ENCODE peak calls at places on chromosome 3, in five cellular contexts. U is cardiac fibroblast, M is foreskin fibroblast, E is PC-9, V is psoas muscle. S is an unnamed sample.

GRCh38 chr3:134336587-134336986 is 37.7 kb downstream of the AMOTL2 start:
- DNase-seq in E (peak; percentile 69), U (peak; percentile 85), M (peak; percentile 64), V (peak; percentile 38), S (peak; percentile 72)

GRCh38 chr3:104519068-104519467 is 847.6 kb upstream of the ALCAM start:
- DNase-seq in V (no peak), E (no peak), U (no peak), M (no peak), S (no peak)

GRCh38 chr3:34374521-34374920 is 576.1 kb downstream of the PDCD6IP start:
- DNase-seq in M (no peak), U (no peak), E (no peak), V (no peak), S (no peak)

GRCh38 chr3:134685881-134686802 is 35.3 kb upstream of the KY start:
- DNase-seq in M (peak; percentile 71), V (no peak), U (peak; percentile 86), E (no peak), S (peak; percentile 63)

GRCh38 chr3:184209146-184209923 is 20.1 kb upstream of the VWA5B2 start:
- DNase-seq in U (no peak), V (no peak), E (no peak), M (no peak), S (no peak)

GRCh38 chr3:29064085-29064484 is 216.8 kb upstream of the RBMS3 start:
- DNase-seq in E (no peak), M (peak; percentile 76), V (no peak), U (no peak), S (peak; percentile 85)

GRCh38 chr3:194631696-194632095 is 1.5 kb downstream of the TMEM44 start:
- DNase-seq in U (no peak), V (no peak), M (no peak), E (no peak), S (no peak)

GRCh38 chr3:190499157-190499556 is 14.7 kb upstream of the IL1RAP start:
- DNase-seq in M (no peak), E (no peak), V (no peak), U (no peak), S (no peak)

GRCh38 chr3:72678892-72679291 is 169.4 kb downstream of the SHQ1 start:
- DNase-seq in U (no peak), E (no peak), M (no peak), V (no peak), S (no peak)

GRCh38 chr3:155323063-155323666 is 29.7 kb upstream of the STRIT1 start:
- DNase-seq in U (peak; percentile 91), E (peak; percentile 62), M (peak; percentile 90), V (no peak), S (peak; percentile 66)

GRCh38 chr3:171458056-171458856 is 1.9 kb downstream of the TNIK start:
- DNase-seq in U (no peak), E (peak; percentile 68), V (no peak), M (no peak), S (no peak)

GRCh38 chr3:170428095-170428494 is 9.4 kb downstream of the CLDN11 start:
- DNase-seq in E (no peak), M (no peak), V (no peak), U (no peak), S (no peak)

GRCh38 chr3:45647148-45647619 is 42.0 kb upstream of the SACM1L start:
- DNase-seq in U (peak; percentile 95), V (no peak), M (peak; percentile 89), E (peak; percentile 91), S (peak; percentile 75)

GRCh38 chr3:122936335-122936734 is 91.2 kb downstream of the SEMA5B start:
- DNase-seq in V (no peak), E (no peak), U (no peak), M (no peak), S (no peak)

GRCh38 chr3:127483005-127483641 is 107.4 kb downstream of the TPRA1 start:
- DNase-seq in M (no peak), E (no peak), U (no peak), V (no peak), S (no peak)

GRCh38 chr3:127483902-127484591 is 106.5 kb downstream of the TPRA1 start:
- DNase-seq in M (no peak), V (no peak), E (no peak), U (no peak), S (no peak)

GRCh38 chr3:127486337-127486944 is 104.1 kb downstream of the TPRA1 start:
- DNase-seq in V (no peak), U (no peak), E (no peak), M (no peak), S (no peak)

GRCh38 chr3:127485396-127486170 is 105.0 kb downstream of the TPRA1 start:
- DNase-seq in E (no peak), V (no peak), U (no peak), M (no peak), S (no peak)

DNA sequence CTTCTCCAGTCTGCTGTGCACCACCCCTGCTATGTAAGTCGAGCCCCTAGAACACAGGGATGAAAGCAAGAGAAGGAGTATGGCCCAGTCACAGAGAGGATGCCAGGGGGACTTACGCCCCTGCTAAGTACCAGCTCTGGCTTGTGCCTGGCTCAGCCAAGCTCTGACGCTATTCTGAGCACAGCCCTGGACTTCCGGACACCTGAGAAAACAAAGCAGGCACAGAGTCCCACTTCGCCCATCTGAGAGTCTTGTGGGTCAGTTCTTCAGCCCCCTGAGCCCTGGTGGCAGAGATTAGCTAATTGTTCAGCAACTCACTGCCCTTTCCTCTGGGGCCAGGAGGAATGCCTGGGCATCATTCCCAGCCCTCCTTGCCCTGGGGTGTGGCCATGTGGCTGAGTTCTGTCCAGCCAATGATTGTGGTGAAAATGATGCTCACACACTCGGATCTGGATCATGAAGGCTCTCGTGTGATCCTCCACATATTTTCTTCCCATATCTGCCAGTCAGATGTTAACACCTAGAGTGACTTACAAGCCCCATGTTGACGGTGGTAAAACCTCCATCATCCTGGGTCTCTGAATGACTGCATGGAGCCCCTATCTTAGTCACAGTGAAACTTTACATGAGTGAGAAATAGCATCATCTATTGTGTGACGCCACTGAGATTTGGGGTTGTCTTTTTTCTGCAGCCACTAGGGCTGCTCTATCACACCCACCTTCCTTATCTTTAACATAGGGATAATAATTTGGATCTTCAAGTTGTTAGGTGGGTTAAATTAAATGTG is 105.7 kb downstream of the TPRA1 start:
- DNase-seq in E (no peak), M (peak; percentile 26), V (no peak), U (no peak), S (no peak)
- TF ChIP-seq CTCF in E (no peak), M (no peak), V (no peak), U (no peak), S (no peak)

DNA sequence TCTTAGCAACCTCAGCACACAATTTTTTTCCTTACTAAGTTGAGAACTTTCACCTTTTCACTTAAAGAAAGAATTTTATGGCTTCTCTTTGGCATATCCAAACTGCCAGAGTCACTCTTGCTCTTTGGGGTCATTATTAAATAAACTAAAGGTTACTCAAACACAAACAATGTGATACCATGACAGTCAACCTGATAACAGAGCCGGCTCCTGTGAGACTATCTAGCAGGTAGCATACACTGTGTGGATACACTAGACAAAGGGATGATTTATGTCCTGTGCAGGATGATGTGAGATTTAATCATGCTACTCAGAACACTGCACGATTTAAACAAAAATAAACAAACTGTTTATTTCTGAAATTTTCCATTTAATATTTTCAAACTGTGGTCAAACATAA is 35.6 kb downstream of the LRRFIP2 start:
- DNase-seq in V (no peak), M (no peak), U (no peak), E (no peak), S (no peak)
- TF ChIP-seq CTCF in V (no peak), M (no peak), U (no peak), E (no peak), S (no peak)

DNA sequence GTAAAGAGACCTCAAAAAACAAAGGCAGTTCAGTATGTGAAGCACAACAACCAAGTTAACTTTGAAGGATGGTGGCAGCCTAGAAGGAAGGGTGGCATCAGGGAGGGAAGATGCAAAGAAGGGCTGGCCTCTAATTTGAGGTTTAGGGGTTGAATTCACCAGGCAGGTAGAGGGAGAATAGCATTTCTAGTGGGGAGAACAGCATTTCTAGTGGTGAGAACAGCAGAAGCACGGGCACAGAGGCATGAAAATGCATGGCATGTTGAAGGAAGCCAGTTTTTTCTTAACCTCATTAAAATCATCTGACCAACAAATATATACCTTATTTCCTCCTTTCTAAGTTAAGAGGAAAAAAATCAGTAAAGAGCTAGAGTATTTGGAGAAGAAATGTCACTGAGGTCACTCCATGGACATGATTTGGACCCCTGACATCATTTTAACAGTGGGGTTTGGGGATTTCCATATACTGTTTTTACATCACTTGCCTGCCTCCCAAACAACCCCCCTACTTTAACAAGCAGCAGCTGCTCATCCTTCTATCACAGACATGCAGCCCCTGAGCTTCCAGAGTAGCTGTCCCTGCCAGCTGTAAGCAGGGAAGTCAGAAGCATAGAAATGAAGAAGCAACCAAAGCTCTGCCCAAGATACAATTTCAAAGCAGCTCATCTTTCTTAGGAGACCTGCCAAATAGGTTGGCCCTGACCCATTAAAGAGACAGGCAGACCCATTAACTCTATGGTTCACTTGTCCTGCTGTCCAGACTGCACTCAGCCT is 2.4 kb upstream of the POPDC2 start:
- DNase-seq in M (peak; percentile 75), V (no peak), U (no peak), E (no peak), S (no peak)
- TF ChIP-seq CTCF in M (no peak), V (no peak), U (peak; percentile 19), E (no peak), S (peak; percentile 29)

GRCh38 chr3:47420044-47420430 is 39.2 kb downstream of the PTPN23 start:
- DNase-seq in U (no peak), V (no peak), E (no peak), M (no peak), S (no peak)

GRCh38 chr3:47420511-47421484 is 40.0 kb downstream of the PTPN23 start:
- DNase-seq in V (peak; percentile 92), U (peak; percentile 93), E (peak; percentile 74), M (peak; percentile 94), S (peak; percentile 54)

GRCh38 chr3:47419083-47420043 is 38.5 kb downstream of the PTPN23 start:
- DNase-seq in E (no peak), M (no peak), U (no peak), V (no peak), S (no peak)

GRCh38 chr3:47416041-47416440 is 35.2 kb downstream of the PTPN23 start:
- DNase-seq in E (no peak), M (no peak), V (no peak), U (no peak), S (no peak)

GRCh38 chr3:47418167-47419082 is 37.6 kb downstream of the PTPN23 start:
- DNase-seq in V (no peak), U (no peak), E (no peak), M (no peak), S (no peak)
- TF ChIP-seq CTCF in V (no peak), U (peak; percentile 14), E (no peak), M (no peak), S (no peak)

DNA sequence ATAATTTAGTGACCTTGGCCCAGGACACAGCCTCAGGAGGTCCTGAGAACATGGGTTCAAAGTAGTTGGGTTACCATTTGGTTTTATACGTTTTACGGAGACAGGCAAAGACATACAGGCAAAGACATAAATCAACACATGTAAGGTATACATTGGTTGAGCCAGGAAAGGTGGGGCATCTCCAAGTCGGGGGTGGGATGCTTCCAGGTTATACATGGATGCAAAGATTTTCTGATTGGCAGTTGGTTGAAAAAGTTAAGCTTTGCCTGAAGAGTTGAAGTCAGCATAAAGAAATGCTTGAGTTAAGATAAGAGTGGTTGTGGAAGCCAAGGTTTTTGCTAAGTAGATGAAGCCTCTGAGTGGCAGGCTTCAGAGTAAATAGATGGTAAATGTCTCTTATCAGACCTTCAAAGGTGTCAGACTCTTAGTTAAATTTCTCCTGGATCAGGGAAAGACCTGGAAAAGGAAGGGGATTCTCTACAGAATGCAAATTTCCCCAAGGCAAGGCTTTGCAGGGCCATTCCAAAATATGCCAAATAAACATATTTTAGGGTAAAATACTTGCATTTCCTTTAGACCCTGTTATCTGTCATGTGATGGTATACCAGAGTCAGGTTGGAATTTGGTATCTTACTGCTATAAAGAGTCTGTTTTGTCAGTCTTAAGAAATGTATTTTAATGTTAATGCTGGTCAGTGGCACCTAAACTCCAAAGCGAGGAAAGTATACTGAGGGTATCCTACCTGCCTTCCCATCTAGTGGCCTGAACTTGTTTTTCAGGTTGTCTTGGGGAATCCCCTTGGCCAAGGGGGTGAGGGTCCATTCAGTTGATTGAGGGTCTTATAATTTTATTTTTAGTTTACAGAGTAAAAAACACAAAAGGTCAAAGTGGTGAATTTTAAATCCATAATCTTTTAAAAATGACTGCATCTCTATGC is 8.2 kb upstream of the PDHB start:
- DNase-seq in E (no peak), M (no peak), U (no peak), V (no peak), S (no peak)
- TF ChIP-seq CTCF in E (no peak), M (no peak), U (no peak), V (no peak), S (no peak)